ENCODE peak calls at places on chromosome 1, in nine cellular contexts. R is hepatocyte; F is fibroblast of lung; A is psoas muscle; Z is ovary; I is lower lobe of right lung; C is CD4-positive, CD25-positive, alpha-beta regulatory T cell; V is mesenchymal stem cell; K is endodermal cell. W is an unnamed sample.

GRCh38 chr1:157025856-157026255 is 19.7 kb downstream of the ARHGEF11 start:
- DNase-seq in R (no peak), F (no peak), A (no peak), Z (no peak), I (no peak), C (no peak), V (no peak), K (no peak), W (no peak)

GRCh38 chr1:34266127-34266951 is 89.6 kb downstream of the C1orf94 start:
- DNase-seq in R (no peak), F (peak), A (no peak), Z (no peak), I (no peak), C (no peak), V (no peak), K (peak), W (no peak)

GRCh38 chr1:208437416-208437815 is 193.2 kb upstream of the PLXNA2 start:
- DNase-seq in R (no peak), F (peak), A (no peak), Z (no peak), I (no peak), C (no peak), V (peak), K (no peak), W (no peak)

GRCh38 chr1:47137178-47137577 is at the start of gene CYP4A22:
- DNase-seq in R (no peak), F (no peak), A (no peak), Z (no peak), I (no peak), C (no peak), V (no peak), K (no peak), W (no peak)

GRCh38 chr1:214327519-214327918 is 46.6 kb downstream of the SMYD2 start:
- DNase-seq in R (no peak), F (no peak), A (no peak), Z (no peak), I (no peak), C (no peak), V (peak), K (peak), W (no peak)

GRCh38 chr1:42006836-42007235 is 88.1 kb upstream of the HIVEP3 start:
- DNase-seq in R (no peak), F (peak), A (no peak), Z (no peak), I (no peak), C (no peak), V (no peak), K (no peak), W (no peak)

GRCh38 chr1:6260961-6261614 is at the start of gene GPR153:
- DNase-seq in R (peak), F (peak), A (no peak), Z (peak), I (no peak), C (no peak), V (peak), K (peak), W (peak)

GRCh38 chr1:156106624-156107488 is 7.7 kb upstream of the LMNA start:
- DNase-seq in R (no peak), F (peak), A (no peak), Z (no peak), I (no peak), C (no peak), V (peak), K (peak), W (peak)

GRCh38 chr1:224872832-224873644 is 56.4 kb upstream of the DNAH14 start:
- DNase-seq in R (peak), F (no peak), A (no peak), Z (no peak), I (no peak), C (no peak), V (no peak), K (peak), W (no peak)

GRCh38 chr1:27141266-27142003 is 13.5 kb downstream of the SLC9A1 start:
- DNase-seq in R (no peak), F (no peak), A (peak), Z (no peak), I (peak), C (no peak), V (no peak), K (peak), W (no peak)

GRCh38 chr1:154661110-154661509 is 53.1 kb upstream of the ADAR start:
- DNase-seq in R (no peak), F (no peak), A (no peak), Z (no peak), I (no peak), C (no peak), V (no peak), K (peak), W (no peak)

GRCh38 chr1:153985984-153986761 is at the start of gene RAB13:
- DNase-seq in R (peak), F (peak), A (peak), Z (peak), I (peak), C (no peak), V (peak), K (peak), W (peak)

GRCh38 chr1:67626090-67626489 is 58.9 kb upstream of the GADD45A start:
- DNase-seq in R (no peak), F (no peak), A (no peak), Z (no peak), I (no peak), C (no peak), V (no peak), K (no peak), W (no peak)

GRCh38 chr1:30743584-30744059 is 14.0 kb downstream of the LAPTM5 start:
- DNase-seq in R (no peak), F (no peak), A (no peak), Z (no peak), I (no peak), C (peak), V (no peak), K (no peak), W (no peak)

GRCh38 chr1:60977661-60978060 is 104.7 kb upstream of the NFIA start:
- DNase-seq in R (no peak), F (no peak), A (no peak), Z (no peak), I (no peak), C (no peak), V (no peak), K (no peak), W (no peak)

GRCh38 chr1:226679853-226680516 is 59.1 kb downstream of the ITPKB start:
- DNase-seq in R (peak), F (peak), A (peak), Z (peak), I (peak), C (peak), V (peak), K (peak), W (peak)

GRCh38 chr1:19400189-19400588 is 85.2 kb downstream of the CAPZB start:
- DNase-seq in R (no peak), F (peak), A (no peak), Z (peak), I (no peak), C (no peak), V (no peak), K (no peak), W (peak)
- H3K27ac ChIP-seq in R (no peak), F (no peak), A (peak), Z (peak), I (peak), C (no peak), V (no peak), K (no peak), W (peak)

DNA sequence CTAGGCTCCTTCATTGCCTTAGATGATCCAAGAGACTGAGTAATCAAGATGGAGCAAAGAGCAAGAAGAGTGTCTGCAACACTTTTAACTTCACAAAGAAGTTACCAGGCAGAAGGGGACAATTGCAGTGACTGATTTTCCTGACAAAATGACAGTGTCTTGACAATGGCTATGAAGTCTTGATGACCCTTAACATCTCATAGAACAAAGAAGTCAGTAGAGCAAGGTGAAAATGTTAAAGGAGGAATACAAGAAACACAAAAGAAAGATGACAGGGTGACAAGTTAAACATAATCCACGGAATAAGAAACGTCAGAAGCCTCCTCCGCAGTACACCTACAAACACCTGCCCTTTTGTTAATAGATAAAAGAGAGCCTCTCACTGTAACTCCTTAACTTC is 15.1 kb upstream of the VCAM1 start:
- DNase-seq in R (no peak), F (no peak), A (no peak), Z (no peak), I (no peak), C (no peak), V (no peak), K (no peak), W (no peak)
- H3K27ac ChIP-seq in R (no peak), F (no peak), A (no peak), Z (no peak), I (no peak), C (no peak), V (no peak), K (no peak), W (no peak)

GRCh38 chr1:160359559-160360226 is 7.2 kb upstream of the NHLH1 start:
- DNase-seq in R (no peak), F (peak), A (no peak), Z (no peak), I (no peak), C (no peak), V (no peak), K (no peak), W (no peak)
- H3K27ac ChIP-seq in R (no peak), F (no peak), A (peak), Z (no peak), I (no peak), C (no peak), V (no peak), K (peak), W (no peak)

GRCh38 chr1:50610563-50610962 is 187.3 kb upstream of the DMRTA2 start:
- DNase-seq in R (no peak), F (no peak), A (no peak), Z (no peak), I (no peak), C (no peak), V (no peak), K (no peak), W (no peak)
- H3K27ac ChIP-seq in R (no peak), F (no peak), A (no peak), Z (no peak), I (no peak), C (no peak), V (no peak), K (no peak), W (no peak)

DNA sequence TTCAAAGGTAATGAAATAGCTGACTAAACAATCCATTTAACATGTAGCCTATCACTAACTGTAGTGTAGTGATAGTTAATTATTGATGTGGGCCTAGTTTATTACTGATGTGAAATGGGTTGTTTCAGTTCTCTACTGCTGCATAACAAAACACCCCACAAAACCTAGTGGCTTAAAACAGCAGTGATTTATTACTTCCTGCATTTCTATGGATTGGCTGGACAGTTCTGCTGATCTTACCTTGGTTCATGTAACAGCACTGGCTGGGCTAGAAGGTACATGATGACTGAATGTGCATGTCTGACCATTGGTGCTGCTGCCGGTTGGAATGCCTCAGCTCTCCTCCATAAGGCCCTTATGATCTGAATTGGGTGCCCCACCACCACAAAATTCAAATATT is 5.4 kb upstream of the ABL2 start:
- DNase-seq in R (no peak), F (no peak), A (no peak), Z (no peak), I (no peak), C (no peak), V (no peak), K (no peak), W (no peak)
- H3K27ac ChIP-seq in R (no peak), F (no peak), A (no peak), Z (no peak), I (no peak), C (no peak), V (no peak), K (no peak), W (no peak)

DNA sequence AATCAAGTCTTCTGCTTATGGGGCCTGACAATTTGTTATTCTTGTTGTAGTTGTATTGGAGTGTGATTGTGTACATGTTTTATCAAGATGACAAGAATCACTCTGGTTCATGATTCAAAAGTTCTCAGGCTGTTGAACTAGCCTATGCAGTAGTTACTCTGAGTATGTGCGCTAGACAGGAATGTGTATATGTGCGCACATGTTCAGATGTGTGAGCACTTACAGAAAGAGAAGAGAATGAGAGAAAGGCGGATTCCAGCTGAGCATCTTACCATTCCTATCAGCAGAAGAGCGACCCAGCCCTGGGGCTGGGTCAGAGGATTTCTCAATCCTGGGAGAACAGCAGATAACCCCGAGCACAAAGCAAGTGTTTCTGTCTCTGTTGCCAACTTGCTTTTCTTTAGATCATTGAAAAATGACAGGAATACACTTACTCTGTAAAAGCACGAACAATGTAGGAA is 110.8 kb upstream of the HOOK1 start:
- DNase-seq in R (no peak), F (no peak), A (no peak), Z (no peak), I (no peak), C (no peak), V (no peak), K (no peak), W (no peak)
- H3K27ac ChIP-seq in R (peak), F (peak), A (peak), Z (no peak), I (no peak), C (no peak), V (no peak), K (no peak), W (peak)